ENCODE peak calls at places on chromosomes 16 and 17, in nine cellular contexts. L is IMR-90, R is left ventricle myocardium inferior, J is colonic mucosa, U is GM23338, C is transverse colon, K is D721Med, T is cardiac muscle cell, F is GM13977. H is an unnamed sample.

GRCh38 chr17:56597495-56597990 is 4.0 kb downstream of the NOG start:
- DNase-seq in F (no peak), U (peak; percentile 61), T (peak; percentile 93), K (no peak), L (peak; percentile 26), J (no peak), C (no peak), R (no peak), H (no peak)

GRCh38 chr17:238071-238963 is 56.9 kb upstream of the DOC2B start:
- DNase-seq in L (no peak), U (no peak), K (no peak), R (peak; percentile 4), J (peak; percentile 3), T (no peak), C (peak; percentile 6), F (no peak), H (peak; percentile 42)

GRCh38 chr16:81280393-81280792 is 34.4 kb upstream of the GAN start:
- DNase-seq in K (no peak), R (no peak), F (no peak), L (no peak), U (no peak), T (no peak), J (no peak), C (no peak), H (no peak)

GRCh38 chr17:3959295-3959899 is 4.8 kb downstream of the ATP2A3 start:
- DNase-seq in R (no peak), F (no peak), T (no peak), U (no peak), K (no peak), J (peak; percentile 88), L (peak; percentile 83), C (peak; percentile 77), H (no peak)

GRCh38 chr17:40301315-40301714 is 7.7 kb upstream of the RARA start:
- DNase-seq in U (peak; percentile 64), J (no peak), F (no peak), C (peak; percentile 43), R (no peak), T (no peak), K (no peak), L (no peak), H (no peak)

GRCh38 chr16:3999479-3999868 is 116.8 kb downstream of the ADCY9 start:
- DNase-seq in J (no peak), U (peak; percentile 66), K (no peak), R (peak; percentile 60), F (no peak), T (peak; percentile 20), C (no peak), L (peak; percentile 81), H (peak; percentile 53)

GRCh38 chr17:689556-690247 is 24.9 kb downstream of the VPS53 start:
- DNase-seq in F (no peak), C (no peak), R (no peak), L (no peak), J (no peak), K (no peak), U (no peak), T (no peak), H (no peak)

GRCh38 chr17:17171991-17172939 is 33.9 kb downstream of the PLD6 start:
- DNase-seq in L (no peak), J (no peak), C (no peak), F (no peak), U (peak; percentile 29), R (peak; percentile 66), T (no peak), K (no peak), H (peak; percentile 48)

GRCh38 chr17:76866774-76867577 is 1.2 kb upstream of the MGAT5B start:
- DNase-seq in L (peak; percentile 60), U (no peak), T (no peak), F (no peak), K (no peak), R (no peak), J (no peak), C (no peak), H (no peak)

GRCh38 chr16:70470141-70470926 is 15.9 kb downstream of the FCSK start:
- DNase-seq in F (no peak), T (no peak), K (no peak), R (no peak), J (no peak), C (no peak), L (no peak), U (no peak), H (no peak)

GRCh38 chr16:70472786-70473433 is 18.5 kb downstream of the FCSK start:
- DNase-seq in C (no peak), T (no peak), R (no peak), L (no peak), K (no peak), F (no peak), J (no peak), U (peak; percentile 40), H (peak; percentile 83)

GRCh38 chr16:70473446-70474319 is 19.3 kb downstream of the FCSK start:
- DNase-seq in J (no peak), L (no peak), F (no peak), T (no peak), C (no peak), R (no peak), K (no peak), U (no peak), H (no peak)

GRCh38 chr16:70468776-70469525 is 14.6 kb downstream of the FCSK start:
- DNase-seq in U (no peak), F (no peak), K (no peak), R (no peak), C (no peak), J (no peak), T (no peak), L (no peak), H (no peak)

GRCh38 chr16:70470927-70471341 is 16.5 kb downstream of the FCSK start:
- DNase-seq in U (peak; percentile 71), L (peak; percentile 10), C (peak; percentile 26), K (no peak), F (no peak), T (peak; percentile 77), R (peak; percentile 29), J (no peak), H (peak; percentile 46)
- TF ChIP-seq CTCF in U (peak; percentile 90), L (peak; percentile 36), C (peak; percentile 43), K (peak; percentile 7), F (peak; percentile 31), T (peak; percentile 48), R (peak; percentile 65), J (peak; percentile 25), H (peak; percentile 42)

GRCh38 chr17:78980624-78980972 is 875 bp upstream of the LGALS3BP start:
- DNase-seq in F (no peak), C (no peak), T (no peak), K (no peak), J (no peak), R (no peak), L (no peak), U (no peak), H (no peak)
- TF ChIP-seq CTCF in F (no peak), C (no peak), T (no peak), K (no peak), J (no peak), R (no peak), L (no peak), U (no peak), H (no peak)

GRCh38 chr17:55500103-55500502 is 11.1 kb downstream of the SMIM36 start:
- DNase-seq in J (no peak), L (no peak), T (no peak), R (no peak), K (no peak), C (no peak), U (no peak), F (no peak), H (no peak)

GRCh38 chr17:55495239-55495638 is 16.0 kb downstream of the SMIM36 start:
- DNase-seq in F (no peak), U (no peak), T (no peak), K (no peak), C (no peak), L (no peak), R (no peak), J (no peak), H (no peak)

GRCh38 chr17:55492951-55493350 is 18.3 kb downstream of the SMIM36 start:
- DNase-seq in R (no peak), T (no peak), L (no peak), J (no peak), F (no peak), K (no peak), C (no peak), U (no peak), H (no peak)

DNA sequence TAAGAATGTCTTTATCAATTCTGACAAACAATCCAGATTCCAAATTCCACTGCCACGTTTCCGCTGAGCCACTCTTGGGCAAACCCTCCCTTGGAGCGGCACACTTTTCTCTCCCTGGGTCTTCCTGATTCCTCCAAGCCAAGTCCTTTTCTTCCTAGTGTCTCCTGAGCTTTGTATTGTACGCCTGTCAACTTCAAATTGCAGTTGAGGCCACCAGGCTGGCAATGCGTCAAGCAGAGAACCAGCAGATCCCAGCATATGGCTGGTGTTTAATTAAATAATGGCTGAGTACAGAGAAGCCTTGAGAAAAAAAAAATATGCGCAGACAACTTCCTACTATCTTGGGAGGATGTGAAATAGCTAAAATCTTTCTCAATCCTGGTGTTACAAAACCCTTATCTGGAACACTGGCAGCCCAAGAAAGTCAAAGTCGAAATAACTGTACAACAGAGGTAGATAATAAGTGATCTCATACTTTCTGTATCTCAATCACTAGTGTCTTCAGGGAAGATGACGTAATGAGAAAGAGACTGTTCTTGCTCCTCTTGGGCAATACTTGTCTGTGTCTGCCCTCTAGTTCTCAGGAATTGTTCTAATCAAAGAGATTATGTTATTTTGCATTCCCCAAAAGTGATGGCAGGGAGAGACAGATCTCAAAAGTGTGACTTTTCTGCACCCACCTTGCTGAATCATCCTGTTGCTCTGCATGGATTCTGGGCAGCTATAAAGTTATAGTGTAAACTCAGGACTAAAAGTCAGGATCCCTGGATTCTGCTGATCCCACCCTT is 15.0 kb downstream of the SMIM36 start:
- DNase-seq in R (peak; percentile 34), U (no peak), K (no peak), C (peak; percentile 21), F (peak; percentile 29), J (peak; percentile 65), T (no peak), L (peak; percentile 67), H (no peak)
- TF ChIP-seq CTCF in R (no peak), U (no peak), K (no peak), C (no peak), F (no peak), J (no peak), T (no peak), L (no peak), H (no peak)

GRCh38 chr17:63833741-63834373 is 6.4 kb upstream of the FTSJ3 start:
- DNase-seq in R (no peak), T (no peak), J (no peak), K (no peak), C (no peak), U (no peak), L (no peak), F (no peak), H (no peak)

GRCh38 chr17:63834431-63835166 is 7.1 kb upstream of the FTSJ3 start:
- DNase-seq in U (peak; percentile 90), C (no peak), L (peak; percentile 85), F (peak; percentile 45), T (peak; percentile 83), R (no peak), K (no peak), J (no peak), H (peak; percentile 59)

GRCh38 chr17:63836811-63837210 is 5.7 kb downstream of the SMARCD2 start:
- DNase-seq in R (no peak), L (no peak), U (no peak), F (no peak), T (no peak), C (no peak), K (no peak), J (no peak), H (no peak)

GRCh38 chr17:63833026-63833740 is 5.7 kb upstream of the FTSJ3 start:
- DNase-seq in R (no peak), U (no peak), T (no peak), F (no peak), K (peak; percentile 90), C (no peak), L (no peak), J (no peak), H (no peak)

GRCh38 chr17:63835167-63835720 is 7.2 kb downstream of the SMARCD2 start:
- DNase-seq in F (no peak), J (no peak), U (no peak), C (no peak), L (no peak), K (no peak), R (no peak), T (no peak), H (no peak)
- TF ChIP-seq CTCF in F (no peak), J (no peak), U (no peak), C (no peak), L (no peak), K (no peak), R (no peak), T (no peak), H (no peak)